ENCODE peak calls at places on chromosome 10, in nine cellular contexts. C is IMR-90; B is hepatocyte; Z is ovary; T is thoracic aorta; W is epithelial cell of proximal tubule; G is PC-9; H is CD8-positive, alpha-beta memory T cell; I is iPS DF 6.9. D is an unnamed sample.

GRCh38 chr10:86267286-86268195 is 99.1 kb downstream of the GRID1 start:
- DNase-seq in H (no peak), Z (no peak), C (no peak), T (no peak), W (no peak), B (no peak), I (no peak), G (no peak), D (no peak)

GRCh38 chr10:35754489-35754888 is 112.4 kb upstream of the FZD8 start:
- DNase-seq in B (no peak), C (no peak), Z (no peak), T (no peak), G (no peak), W (no peak), I (no peak), H (no peak), D (no peak)

GRCh38 chr10:131003455-131003854 is 308.1 kb downstream of the TCERG1L start:
- DNase-seq in B (no peak), I (no peak), T (no peak), W (no peak), C (no peak), G (no peak), Z (no peak), H (no peak), D (no peak)

GRCh38 chr10:112650588-112651030 is 203.6 kb downstream of the VTI1A start:
- DNase-seq in I (no peak), B (no peak), W (no peak), H (no peak), C (peak), G (no peak), Z (no peak), T (no peak), D (peak)

GRCh38 chr10:73940634-73941221 is 29.8 kb downstream of the PLAU start:
- DNase-seq in Z (peak), C (peak), B (peak), G (peak), W (no peak), T (peak), I (no peak), H (peak), D (peak)

GRCh38 chr10:22605168-22605567 is 109.2 kb downstream of the PIP4K2A start:
- DNase-seq in G (no peak), T (no peak), Z (no peak), B (no peak), C (peak), I (no peak), W (peak), H (no peak), D (peak)

GRCh38 chr10:22323538-22324305 is 2.8 kb downstream of the BMI1 start:
- DNase-seq in B (no peak), Z (no peak), T (no peak), C (no peak), I (no peak), H (no peak), W (no peak), G (no peak), D (no peak)

GRCh38 chr10:34178196-34178595 is 636.9 kb downstream of the PARD3 start:
- DNase-seq in I (no peak), H (no peak), C (no peak), Z (no peak), G (no peak), T (no peak), W (no peak), B (no peak), D (no peak)

GRCh38 chr10:24722131-24722675 is 1.5 kb downstream of the ARHGAP21 start:
- DNase-seq in G (no peak), H (no peak), Z (no peak), T (no peak), W (no peak), B (no peak), C (peak), I (no peak), D (peak)

GRCh38 chr10:35426657-35427056 is 90.3 kb downstream of the CCNY start:
- DNase-seq in C (no peak), H (no peak), G (no peak), W (no peak), B (no peak), Z (no peak), I (no peak), T (no peak), D (no peak)

GRCh38 chr10:52436664-52437063 is 122.6 kb downstream of the DKK1 start:
- DNase-seq in Z (no peak), B (no peak), W (no peak), H (no peak), I (no peak), G (no peak), C (peak), T (no peak), D (peak)

GRCh38 chr10:122213766-122214165 is 57.3 kb upstream of the BTBD16 start:
- DNase-seq in W (no peak), G (no peak), H (no peak), I (no peak), C (no peak), Z (no peak), T (no peak), B (no peak), D (peak)

GRCh38 chr10:132562177-132562915 is 24.8 kb downstream of the INPP5A start:
- DNase-seq in Z (no peak), T (no peak), G (no peak), C (no peak), B (no peak), I (no peak), H (no peak), W (no peak), D (no peak)

GRCh38 chr10:132557696-132558515 is 20.3 kb downstream of the INPP5A start:
- DNase-seq in G (no peak), H (no peak), B (no peak), I (no peak), Z (no peak), W (no peak), C (no peak), T (no peak), D (no peak)

GRCh38 chr10:132559538-132559937 is 22.0 kb downstream of the INPP5A start:
- DNase-seq in C (no peak), H (no peak), B (no peak), G (no peak), I (no peak), Z (no peak), W (no peak), T (no peak), D (no peak)

GRCh38 chr10:132558516-132559413 is 21.2 kb downstream of the INPP5A start:
- DNase-seq in H (no peak), W (no peak), I (no peak), C (no peak), G (no peak), T (no peak), B (no peak), Z (no peak), D (no peak)

GRCh38 chr10:132560248-132560731 is 22.7 kb downstream of the INPP5A start:
- DNase-seq in H (no peak), T (no peak), I (no peak), G (no peak), Z (no peak), B (no peak), C (peak), W (no peak), D (peak)
- H3K4me3 ChIP-seq in H (no peak), T (no peak), I (no peak), G (no peak), Z (no peak), B (no peak), C (no peak), W (no peak), D (no peak)

DNA sequence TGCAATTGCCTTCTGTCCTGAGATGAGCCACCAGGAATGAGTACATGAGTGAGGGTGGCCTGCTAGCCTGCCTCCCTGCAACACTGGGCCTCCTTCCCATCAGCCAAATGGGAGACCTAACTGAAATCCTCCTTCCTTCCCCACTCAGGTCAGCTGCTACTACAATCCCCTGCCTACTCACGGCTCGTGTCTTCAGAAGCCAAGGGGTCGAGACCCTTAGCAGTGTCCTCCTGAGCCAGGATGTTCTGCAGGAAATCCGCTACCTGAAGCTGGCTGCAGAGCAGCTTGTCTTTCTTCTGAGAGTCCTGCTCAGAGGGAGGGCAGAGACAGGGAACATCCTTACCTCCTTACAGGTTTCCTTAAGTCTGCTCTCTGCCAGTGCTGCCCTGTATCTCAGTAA is 1.2 kb downstream of the ZWINT start:
- DNase-seq in B (no peak), W (no peak), H (no peak), G (no peak), I (no peak), C (no peak), T (no peak), Z (no peak), D (no peak)
- H3K4me3 ChIP-seq in B (no peak), W (peak), H (no peak), G (peak), I (no peak), C (no peak), T (no peak), Z (no peak), D (no peak)

GRCh38 chr10:132942101-132942739 is at the start of gene CFAP46:
- DNase-seq in I (no peak), C (peak), T (no peak), Z (peak), W (no peak), H (no peak), G (no peak), B (peak), D (peak)
- H3K4me3 ChIP-seq in I (peak), C (peak), T (peak), Z (peak), W (peak), H (no peak), G (no peak), B (peak), D (peak)

GRCh38 chr10:61452655-61453641 is at the start of gene TMEM26:
- DNase-seq in T (no peak), C (peak), Z (peak), G (peak), I (no peak), H (no peak), W (no peak), B (peak), D (peak)

GRCh38 chr10:61451357-61451756 is 1.8 kb downstream of the TMEM26 start:
- DNase-seq in G (no peak), B (no peak), C (no peak), H (no peak), W (no peak), I (no peak), T (no peak), Z (no peak), D (no peak)

GRCh38 chr10:61454541-61454940 is 1.4 kb upstream of the TMEM26 start:
- DNase-seq in C (no peak), W (no peak), G (no peak), B (no peak), I (no peak), H (no peak), T (no peak), Z (no peak), D (no peak)

GRCh38 chr10:61456095-61456789 is 3.1 kb upstream of the TMEM26 start:
- DNase-seq in H (no peak), I (no peak), C (peak), T (no peak), W (no peak), G (no peak), B (no peak), Z (no peak), D (peak)

GRCh38 chr10:61452229-61452651 is 941 bp downstream of the TMEM26 start:
- DNase-seq in B (peak), I (no peak), C (no peak), W (no peak), G (no peak), H (no peak), T (no peak), Z (no peak), D (peak)
- H3K4me3 ChIP-seq in B (peak), I (peak), C (peak), W (peak), G (no peak), H (no peak), T (peak), Z (peak), D (peak)

DNA sequence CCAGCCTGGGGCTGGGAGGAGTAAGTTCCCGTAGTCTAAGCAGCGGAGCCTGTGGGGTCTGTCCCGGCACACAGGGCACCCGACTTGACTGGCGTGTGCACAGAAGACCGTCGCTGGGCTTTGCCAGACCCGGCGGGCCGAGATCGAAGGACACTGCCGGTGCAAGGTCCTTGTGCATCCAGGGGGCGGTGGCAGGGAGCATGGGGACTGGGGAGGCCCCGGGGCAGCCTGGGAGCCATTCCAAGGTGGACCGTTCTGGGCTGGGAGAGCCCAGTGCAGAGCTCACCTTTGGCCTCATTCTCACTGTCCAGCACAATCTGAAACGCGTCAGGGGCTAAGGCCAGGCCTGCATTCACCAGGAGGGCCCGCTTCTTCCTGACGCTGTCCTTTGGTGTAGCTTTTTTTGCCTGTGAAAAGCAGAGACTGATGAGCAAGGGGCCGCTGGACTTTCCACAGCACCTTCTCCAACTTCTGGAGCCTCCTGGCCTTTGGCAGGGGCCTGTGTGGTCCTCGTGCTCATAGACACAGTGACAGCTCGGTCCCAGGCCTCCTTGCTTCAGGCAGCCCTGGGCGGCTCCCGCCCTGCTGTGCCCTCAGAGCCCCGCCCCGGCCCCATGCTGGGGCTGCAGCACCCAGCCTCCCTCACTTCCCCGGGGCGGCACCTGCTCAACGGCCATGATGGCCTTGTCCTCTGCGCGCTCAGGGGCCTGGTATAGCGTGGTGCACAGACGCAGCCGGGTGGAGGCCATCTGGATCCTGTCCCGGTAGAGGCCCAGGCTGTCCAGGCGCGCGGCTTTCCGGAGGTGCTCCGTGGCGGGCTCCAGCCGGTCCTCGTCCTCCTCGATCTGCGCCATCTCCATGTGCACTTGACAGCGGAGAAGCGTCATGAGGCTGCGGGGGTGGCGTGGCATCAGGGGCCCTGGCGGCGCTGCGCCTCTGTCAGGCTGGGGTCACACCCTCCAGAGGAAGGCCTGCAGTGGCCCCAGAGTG is 20.3 kb downstream of the CFAP46 start:
- DNase-seq in G (no peak), B (no peak), Z (no peak), W (no peak), T (no peak), I (no peak), H (no peak), C (no peak), D (no peak)
- H3K4me3 ChIP-seq in G (no peak), B (no peak), Z (no peak), W (no peak), T (no peak), I (no peak), H (no peak), C (no peak), D (no peak)

GRCh38 chr10:117284726-117285494 is 44.0 kb downstream of the SLC18A2 start:
- DNase-seq in B (no peak), T (no peak), Z (no peak), H (no peak), I (no peak), C (no peak), W (no peak), G (no peak), D (no peak)
- H3K4me3 ChIP-seq in B (no peak), T (no peak), Z (no peak), H (no peak), I (no peak), C (no peak), W (no peak), G (no peak), D (no peak)

DNA sequence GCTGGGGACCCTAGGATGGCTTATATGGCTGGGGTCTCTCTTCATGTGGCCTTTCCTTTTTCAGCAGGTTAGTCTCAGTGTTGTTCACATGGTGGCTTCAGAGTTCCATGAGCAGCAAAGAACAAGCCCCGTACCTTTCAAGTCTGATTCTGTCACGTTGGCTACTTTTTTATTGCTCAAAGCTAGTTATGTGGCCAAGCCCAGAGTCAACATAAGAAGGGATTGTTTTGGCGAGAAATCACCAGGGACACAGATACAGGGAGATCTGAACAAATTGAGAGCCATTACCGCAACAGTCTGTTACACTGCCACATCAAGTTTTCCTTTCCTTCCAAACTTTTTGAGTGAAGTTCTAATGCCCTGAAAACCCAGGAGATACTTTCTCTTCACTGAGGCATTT is 770.5 kb downstream of the LRMDA start:
- DNase-seq in C (no peak), T (no peak), G (no peak), B (no peak), I (no peak), Z (no peak), H (no peak), W (no peak), D (no peak)
- H3K4me3 ChIP-seq in C (no peak), T (no peak), G (no peak), B (no peak), I (no peak), Z (no peak), H (no peak), W (no peak), D (no peak)

GRCh38 chr10:56240471-56240870 is 120.6 kb downstream of the ZWINT start:
- DNase-seq in C (no peak), H (no peak), I (no peak), T (no peak), W (no peak), B (no peak), Z (no peak), G (no peak), D (no peak)
- H3K4me3 ChIP-seq in C (no peak), H (no peak), I (no peak), T (no peak), W (no peak), B (no peak), Z (no peak), G (no peak), D (no peak)

DNA sequence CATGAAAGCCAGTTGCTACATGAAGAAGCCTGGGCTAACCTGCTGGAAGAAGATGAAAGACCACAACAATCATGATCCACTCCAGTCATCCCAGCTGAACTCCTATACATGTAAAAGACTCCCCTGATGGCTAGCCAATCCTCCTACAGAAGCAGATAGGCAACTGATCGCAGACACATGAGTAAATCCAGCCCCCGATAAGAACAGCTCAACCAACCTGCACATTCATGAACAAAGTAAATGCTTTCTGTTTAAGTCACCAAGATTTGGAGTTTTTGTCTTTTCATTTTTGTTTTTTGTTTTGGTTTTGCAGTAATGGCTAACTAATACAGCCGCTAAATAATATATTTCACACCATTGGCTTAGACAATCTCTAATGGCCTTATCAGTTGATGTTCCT is 53.7 kb downstream of the PRLHR start:
- DNase-seq in B (no peak), I (no peak), W (no peak), C (no peak), Z (no peak), H (no peak), T (no peak), G (no peak), D (no peak)
- H3K4me3 ChIP-seq in B (no peak), I (no peak), W (no peak), C (no peak), Z (no peak), H (no peak), T (no peak), G (no peak), D (no peak)